ENCODE peak calls at places on chromosomes 4 and X, in six cellular contexts. U is PC-9, F is BJ, X is colonic mucosa, A is left ventricle myocardium inferior, S is psoas muscle. K is an unnamed sample. For H3K27me3 and H3K36me3, the result is how much of the 10 kb centered on the place peaks cover.

GRCh38 chr4:109434007-109434792 is 585 bp downstream of the SEC24B start:
- DNase-seq in F (no peak), U (no peak), X (peak), A (peak), S (peak), K (no peak)

GRCh38 chrX:17521871-17522693 is 147.1 kb downstream of the NHS start:
- DNase-seq in U (peak), F (no peak), A (peak), X (peak), S (no peak), K (peak)

GRCh38 chrX:153900806-153901752 is 3.4 kb upstream of the AVPR2 start:
- DNase-seq in A (peak), F (peak), U (peak), S (peak), X (peak), K (peak)

GRCh38 chr4:2482192-2482591 is 13.3 kb downstream of the RNF4 start:
- DNase-seq in U (no peak), S (no peak), F (no peak), X (no peak), A (no peak), K (no peak)

GRCh38 chr4:70895405-70895804 is 6.8 kb upstream of the MOB1B start:
- DNase-seq in A (no peak), F (no peak), X (no peak), U (no peak), S (no peak), K (no peak)

GRCh38 chrX:15310117-15310516 is 5.3 kb downstream of the ASB11 start:
- DNase-seq in U (peak), S (no peak), A (no peak), F (no peak), X (no peak), K (no peak)

GRCh38 chrX:48569958-48570357 is 4.3 kb upstream of the RBM3 start:
- DNase-seq in A (no peak), X (no peak), S (no peak), F (no peak), U (no peak), K (no peak)

GRCh38 chr4:76943790-76944189 is 5.8 kb upstream of the SEPTIN11 start:
- DNase-seq in X (no peak), U (no peak), F (no peak), S (peak), A (no peak), K (no peak)

GRCh38 chr4:128917781-128918180 is 108.3 kb downstream of the JADE1 start:
- DNase-seq in S (no peak), A (no peak), X (no peak), U (no peak), F (no peak), K (no peak)

GRCh38 chr4:70678383-70678999 is 9.8 kb upstream of the UTP3 start:
- DNase-seq in A (no peak), X (no peak), F (no peak), S (no peak), U (no peak), K (no peak)

GRCh38 chr4:113049421-113050355 is at the start of gene ANK2:
- DNase-seq in A (no peak), S (no peak), U (no peak), X (no peak), F (no peak), K (peak)
- H3K4me3 ChIP-seq in A (peak), S (peak), U (no peak), X (no peak), F (no peak), K (no peak)

GRCh38 chr4:89303989-89304388 is 3.6 kb downstream of the GPRIN3 start:
- DNase-seq in U (no peak), X (no peak), A (no peak), F (no peak), S (no peak), K (no peak)
- H3K27me3 ChIP-seq in U (under half), X (under half), A (under half), F (under half), S (under half), K (under half)

DNA sequence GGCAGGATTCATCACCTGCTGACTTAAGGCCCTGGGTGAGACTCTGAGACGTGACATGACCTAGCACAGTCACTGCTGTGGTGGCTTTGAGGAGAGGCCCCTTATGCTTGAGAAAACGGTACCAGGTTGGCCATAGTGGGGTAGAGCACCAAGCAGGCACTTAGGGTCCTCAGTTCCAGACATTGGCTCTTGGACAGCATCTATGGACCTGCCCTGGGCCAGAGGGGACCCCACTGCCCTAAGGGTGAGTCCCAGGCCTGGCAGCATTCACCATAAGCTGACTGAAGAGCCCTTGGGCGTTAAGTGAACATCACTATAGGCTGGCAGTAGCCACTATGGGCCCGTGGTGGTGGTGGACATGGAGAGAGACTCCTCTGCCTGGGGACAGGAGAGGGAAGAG is 78.7 kb downstream of the FNIP2 start:
- DNase-seq in F (no peak), U (no peak), S (no peak), X (no peak), A (no peak), K (no peak)
- H3K36me3 ChIP-seq in F (under half), U (under half), S (half or more), X (under half), A (half or more), K (under half)

GRCh38 chrX:39709364-39709763 is 388.4 kb downstream of the BCOR start:
- DNase-seq in X (no peak), U (no peak), S (no peak), A (no peak), F (no peak), K (no peak)
- H3K4me3 ChIP-seq in X (no peak), U (no peak), S (no peak), A (no peak), F (no peak), K (no peak)

GRCh38 chrX:112259375-112259774 is 176.8 kb upstream of the TRPC5 start:
- DNase-seq in U (no peak), S (no peak), X (no peak), A (no peak), F (no peak), K (no peak)
- H3K27me3 ChIP-seq in U (under half), S (under half), X (under half), A (under half), F (under half), K (under half)

GRCh38 chr4:73087871-73088270 is 18.4 kb upstream of the COX18 start:
- DNase-seq in U (no peak), X (no peak), F (no peak), S (no peak), A (no peak), K (no peak)

GRCh38 chr4:73092868-73093267 is 23.4 kb upstream of the COX18 start:
- DNase-seq in F (no peak), S (no peak), U (no peak), X (no peak), A (no peak), K (no peak)

GRCh38 chr4:73086095-73086869 is 16.8 kb upstream of the COX18 start:
- DNase-seq in F (no peak), S (no peak), A (no peak), U (no peak), X (no peak), K (no peak)

GRCh38 chr4:73090738-73091137 is 21.2 kb upstream of the COX18 start:
- DNase-seq in A (no peak), S (no peak), U (no peak), X (no peak), F (no peak), K (no peak)
- H3K36me3 ChIP-seq in A (half or more), S (half or more), U (under half), X (under half), F (under half), K (under half)

GRCh38 chr4:113294910-113295309 is 245.5 kb downstream of the ANK2 start:
- DNase-seq in S (no peak), U (no peak), F (no peak), A (no peak), X (no peak), K (no peak)
- H3K4me3 ChIP-seq in S (no peak), U (no peak), F (no peak), A (peak), X (no peak), K (no peak)

GRCh38 chr4:829291-829690 is 3.4 kb upstream of the CPLX1 start:
- DNase-seq in X (no peak), F (no peak), S (peak), U (no peak), A (no peak), K (no peak)
- H3K27me3 ChIP-seq in X (under half), F (under half), S (under half), U (under half), A (half or more), K (under half)

K was measured in H7.